ENCODE peak calls at places on chromosomes 3 and 15, in four cellular contexts. One of them, this sample, is unnamed. For H3K4me1, the result is how much of the 10 kb centered on the place peaks cover.

GRCh38 chr15:32688151-32688639 is 29.6 kb upstream of the GREM1 start:
- DNase-seq in tibial artery: no peak
- DNase-seq in body of pancreas: peak
- DNase-seq in IMR-90: peak
- DNase-seq in this sample: no peak

GRCh38 chr15:68315495-68316007 is 38.0 kb downstream of the FEM1B start:
- DNase-seq in IMR-90: peak
- DNase-seq in body of pancreas: no peak
- DNase-seq in tibial artery: peak
- DNase-seq in this sample: no peak

GRCh38 chr3:173770011-173770410 is 372.5 kb downstream of the NLGN1 start:
- DNase-seq in IMR-90: peak
- DNase-seq in tibial artery: no peak
- DNase-seq in body of pancreas: no peak
- DNase-seq in this sample: no peak

GRCh38 chr3:104604326-104605010 is 762.2 kb upstream of the ALCAM start:
- DNase-seq in body of pancreas: no peak
- DNase-seq in IMR-90: peak
- DNase-seq in tibial artery: no peak
- DNase-seq in this sample: no peak

GRCh38 chr15:45331977-45332376 is 46.4 kb downstream of the GATM start:
- DNase-seq in IMR-90: no peak
- DNase-seq in body of pancreas: peak
- DNase-seq in tibial artery: no peak
- DNase-seq in this sample: peak

GRCh38 chr3:161630791-161631190 is 134.2 kb downstream of the OTOL1 start:
- DNase-seq in body of pancreas: no peak
- DNase-seq in tibial artery: no peak
- DNase-seq in IMR-90: no peak
- DNase-seq in this sample: no peak

GRCh38 chr3:117903226-117903625 is 1131.4 kb downstream of the IGSF11 start:
- DNase-seq in tibial artery: no peak
- DNase-seq in IMR-90: peak
- DNase-seq in body of pancreas: no peak
- DNase-seq in this sample: no peak

GRCh38 chr3:197394464-197395321 is 96.3 kb upstream of the DLG1 start:
- DNase-seq in IMR-90: peak
- DNase-seq in tibial artery: peak
- DNase-seq in body of pancreas: no peak
- DNase-seq in this sample: peak

GRCh38 chr3:98893740-98894139 is 7.8 kb downstream of the DCBLD2 start:
- DNase-seq in body of pancreas: no peak
- DNase-seq in IMR-90: peak
- DNase-seq in tibial artery: no peak
- DNase-seq in this sample: no peak

GRCh38 chr3:52682016-52682415 is 3.7 kb downstream of the PBRM1 start:
- DNase-seq in body of pancreas: peak
- DNase-seq in tibial artery: no peak
- DNase-seq in IMR-90: peak
- DNase-seq in this sample: peak
- TF ChIP-seq CTCF in body of pancreas: no peak
- TF ChIP-seq CTCF in tibial artery: no peak
- TF ChIP-seq CTCF in IMR-90: peak
- TF ChIP-seq CTCF in this sample: no peak

GRCh38 chr15:89117790-89118189 is 29.5 kb downstream of the ABHD2 start:
- DNase-seq in body of pancreas: no peak
- DNase-seq in IMR-90: no peak
- DNase-seq in tibial artery: peak
- DNase-seq in this sample: no peak
- H3K4me1 ChIP-seq in body of pancreas: half or more
- H3K4me1 ChIP-seq in IMR-90: under half
- H3K4me1 ChIP-seq in tibial artery: half or more
- H3K4me1 ChIP-seq in this sample: half or more

GRCh38 chr15:29451201-29451781 is 181.7 kb upstream of the NSMCE3 start:
- DNase-seq in tibial artery: no peak
- DNase-seq in body of pancreas: no peak
- DNase-seq in IMR-90: no peak
- DNase-seq in this sample: no peak
- TF ChIP-seq CTCF in tibial artery: no peak
- TF ChIP-seq CTCF in body of pancreas: no peak
- TF ChIP-seq CTCF in IMR-90: no peak
- TF ChIP-seq CTCF in this sample: peak

GRCh38 chr3:171429635-171430034 is 30.6 kb downstream of the TNIK start:
- DNase-seq in body of pancreas: no peak
- DNase-seq in IMR-90: no peak
- DNase-seq in tibial artery: no peak
- DNase-seq in this sample: no peak
- H3K4me1 ChIP-seq in body of pancreas: under half
- H3K4me1 ChIP-seq in IMR-90: under half
- H3K4me1 ChIP-seq in tibial artery: under half
- H3K4me1 ChIP-seq in this sample: under half

This sample was measured in heart right ventricle.